ENCODE peak calls at places on chromosome 13, in five cellular contexts. D is transverse colon, U is HCT116, A is spleen, R is breast epithelium. I is an unnamed sample.

GRCh38 chr13:47518530-47518929 is 482.5 kb downstream of the SUCLA2 start:
- DNase-seq in A (no peak), R (no peak), U (no peak), D (no peak), I (no peak)

GRCh38 chr13:21606781-21607180 is 2.8 kb upstream of the MICU2 start:
- DNase-seq in U (no peak), R (no peak), D (no peak), A (no peak), I (no peak)

GRCh38 chr13:67061750-67062149 is 168.4 kb downstream of the PCDH9 start:
- DNase-seq in A (no peak), R (no peak), U (no peak), D (no peak), I (no peak)

GRCh38 chr13:31073859-31074718 is 87.6 kb downstream of the HSPH1 start:
- DNase-seq in U (no peak), D (no peak), R (no peak), A (no peak), I (no peak)

GRCh38 chr13:36665630-36666029 is 8.2 kb upstream of the SERTM1 start:
- DNase-seq in D (no peak), A (no peak), U (no peak), R (no peak), I (no peak)

GRCh38 chr13:106587787-106588186 is 19.9 kb upstream of the ARGLU1 start:
- DNase-seq in R (no peak), A (no peak), U (no peak), D (no peak), I (no peak)

GRCh38 chr13:58955546-58956385 is 1208.0 kb downstream of the DIAPH3 start:
- DNase-seq in R (no peak), U (no peak), D (no peak), A (no peak), I (no peak)

GRCh38 chr13:110448230-110448629 is 113.3 kb downstream of the RAB20 start:
- DNase-seq in R (no peak), U (peak; percentile 43), A (no peak), D (no peak), I (no peak)

GRCh38 chr13:64277097-64277496 is 2861.4 kb upstream of the PCDH20 start:
- DNase-seq in D (no peak), U (no peak), A (no peak), R (no peak), I (no peak)

GRCh38 chr13:49620170-49620621 is 8.1 kb upstream of the ARL11 start:
- DNase-seq in R (no peak), A (peak; percentile 88), D (peak; percentile 33), U (no peak), I (no peak)

GRCh38 chr13:51249767-51250741 is 27.9 kb downstream of the FAM124A start:
- DNase-seq in A (no peak), D (no peak), R (no peak), U (peak; percentile 4), I (no peak)

GRCh38 chr13:44293908-44294735 is 79.5 kb upstream of the SERP2 start:
- DNase-seq in R (no peak), D (no peak), A (no peak), U (no peak), I (no peak)

GRCh38 chr13:51331354-51331861 is 8.1 kb upstream of the SERPINE3 start:
- DNase-seq in U (no peak), D (no peak), A (no peak), R (no peak), I (no peak)

GRCh38 chr13:91169641-91170040 is 177.8 kb upstream of the MIR17HG start:
- DNase-seq in A (no peak), R (no peak), U (no peak), D (no peak), I (no peak)

GRCh38 chr13:77697208-77698103 is at the start of gene SLAIN1:
- DNase-seq in U (no peak), R (peak; percentile 73), D (peak; percentile 80), A (peak; percentile 95), I (peak; percentile 81)

GRCh38 chr13:30551194-30551593 is 66.5 kb upstream of the USPL1 start:
- DNase-seq in U (peak; percentile 26), A (no peak), D (no peak), R (no peak), I (no peak)

DNA sequence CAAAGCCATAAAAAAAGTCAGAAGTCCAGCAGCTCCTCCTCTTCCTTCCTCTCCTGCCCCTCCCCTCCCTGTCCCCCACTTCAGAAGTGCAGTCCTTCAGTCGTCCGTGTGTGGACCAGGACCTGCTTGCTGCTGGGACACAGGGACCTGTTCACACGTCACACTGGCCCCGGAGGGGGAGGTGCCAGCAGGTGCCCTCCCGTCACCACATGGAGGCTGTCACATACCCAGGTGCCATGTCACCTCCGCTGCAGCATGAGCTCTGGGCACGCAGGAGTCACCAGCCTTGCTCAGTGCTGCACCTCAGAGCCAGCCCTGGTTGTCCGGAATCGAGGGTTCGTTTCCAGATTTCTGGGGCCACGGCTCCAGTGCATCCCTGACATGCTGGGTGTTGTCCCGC is 3.9 kb upstream of the MCF2L start:
- DNase-seq in U (no peak), R (peak; percentile 45), D (peak; percentile 8), A (peak; percentile 70), I (peak; percentile 75)
- TF ChIP-seq POLR2A in U (no peak), R (no peak), D (no peak), A (no peak), I (no peak)

GRCh38 chr13:73220966-73221720 is 162.3 kb downstream of the KLF5 start:
- DNase-seq in D (peak; percentile 39), R (no peak), A (no peak), U (no peak), I (no peak)

GRCh38 chr13:73223372-73223781 is 164.6 kb downstream of the KLF5 start:
- DNase-seq in U (no peak), D (no peak), R (no peak), A (no peak), I (no peak)

GRCh38 chr13:73225983-73226382 is 167.2 kb downstream of the KLF5 start:
- DNase-seq in R (no peak), U (no peak), A (no peak), D (no peak), I (no peak)

GRCh38 chr13:73224708-73225107 is 165.9 kb downstream of the KLF5 start:
- DNase-seq in D (no peak), R (no peak), A (no peak), U (no peak), I (no peak)

GRCh38 chr13:73222627-73223026 is 163.8 kb downstream of the KLF5 start:
- DNase-seq in D (no peak), U (no peak), R (no peak), A (no peak), I (no peak)
- TF ChIP-seq POLR2AphosphoS5 in D (no peak), U (no peak), R (no peak), A (no peak), I (no peak)

GRCh38 chr13:18995259-18995873 is 186.3 kb downstream of the TUBA3C start:
- DNase-seq in U (no peak), D (no peak), R (no peak), A (no peak), I (no peak)
- H3K9me3 ChIP-seq in U (peaks cover 21% of the 10 kb centered on the region), D (peaks cover 3% of the 10 kb centered on the region), R (peaks cover 41% of the 10 kb centered on the region), A (peaks cover 6% of the 10 kb centered on the region), I (no peaks in the 10 kb centered on the region)

GRCh38 chr13:41981961-41982723 is 21.2 kb upstream of the VWA8 start:
- DNase-seq in R (no peak), A (no peak), U (no peak), D (no peak), I (no peak)
- TF ChIP-seq POLR2A in R (no peak), A (no peak), U (no peak), D (no peak), I (no peak)

GRCh38 chr13:24271611-24272451 is 37.5 kb upstream of the C1QTNF9 start:
- DNase-seq in D (peak; percentile 72), R (no peak), U (no peak), A (peak; percentile 93), I (no peak)

GRCh38 chr13:24269803-24270202 is 39.6 kb upstream of the C1QTNF9 start:
- DNase-seq in R (no peak), D (no peak), A (no peak), U (no peak), I (no peak)

GRCh38 chr13:24272452-24273161 is 36.8 kb upstream of the C1QTNF9 start:
- DNase-seq in U (no peak), A (peak; percentile 84), R (no peak), D (no peak), I (no peak)

GRCh38 chr13:24271231-24271610 is 38.2 kb upstream of the C1QTNF9 start:
- DNase-seq in A (no peak), U (no peak), D (no peak), R (no peak), I (no peak)

DNA sequence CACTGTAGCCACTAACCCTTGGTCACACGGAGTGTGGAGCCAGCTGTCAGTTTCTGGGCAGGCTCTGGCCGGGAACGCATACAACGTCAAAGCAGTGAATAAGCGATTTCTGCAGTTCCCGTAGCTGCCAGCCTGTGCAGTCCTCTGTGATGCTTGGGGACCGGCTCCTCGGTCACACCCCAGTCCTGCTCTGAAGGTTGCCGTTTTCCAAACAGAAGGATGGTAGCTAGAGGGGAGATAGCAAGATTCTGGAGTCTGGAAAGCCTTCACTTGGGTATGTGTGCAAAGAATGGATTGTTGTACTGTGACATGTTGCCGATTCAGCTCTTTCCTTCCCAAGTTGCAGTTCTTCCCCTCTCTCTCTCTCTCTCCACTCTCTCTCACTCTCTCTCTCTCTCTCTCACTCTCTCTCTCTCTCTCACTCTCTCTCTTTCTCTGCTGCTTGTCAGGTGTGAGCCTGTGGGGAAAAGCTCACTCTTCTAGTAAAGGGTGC is 38.7 kb upstream of the C1QTNF9 start:
- DNase-seq in R (no peak), U (no peak), D (peak; percentile 62), A (peak; percentile 93), I (no peak)
- TF ChIP-seq POLR2AphosphoS5 in R (no peak), U (no peak), D (peak; percentile 64), A (peak; percentile 93), I (no peak)

GRCh38 chr13:109226631-109227030 is 559.8 kb downstream of the IRS2 start:
- DNase-seq in A (no peak), D (no peak), R (no peak), U (no peak), I (no peak)

GRCh38 chr13:109228211-109228610 is 558.2 kb downstream of the IRS2 start:
- DNase-seq in R (no peak), D (no peak), U (no peak), A (no peak), I (no peak)

GRCh38 chr13:109231853-109232252 is 554.5 kb downstream of the IRS2 start:
- DNase-seq in R (no peak), A (no peak), D (no peak), U (no peak), I (no peak)

GRCh38 chr13:109224033-109224432 is 562.4 kb downstream of the IRS2 start:
- DNase-seq in A (no peak), U (no peak), R (no peak), D (no peak), I (no peak)

DNA sequence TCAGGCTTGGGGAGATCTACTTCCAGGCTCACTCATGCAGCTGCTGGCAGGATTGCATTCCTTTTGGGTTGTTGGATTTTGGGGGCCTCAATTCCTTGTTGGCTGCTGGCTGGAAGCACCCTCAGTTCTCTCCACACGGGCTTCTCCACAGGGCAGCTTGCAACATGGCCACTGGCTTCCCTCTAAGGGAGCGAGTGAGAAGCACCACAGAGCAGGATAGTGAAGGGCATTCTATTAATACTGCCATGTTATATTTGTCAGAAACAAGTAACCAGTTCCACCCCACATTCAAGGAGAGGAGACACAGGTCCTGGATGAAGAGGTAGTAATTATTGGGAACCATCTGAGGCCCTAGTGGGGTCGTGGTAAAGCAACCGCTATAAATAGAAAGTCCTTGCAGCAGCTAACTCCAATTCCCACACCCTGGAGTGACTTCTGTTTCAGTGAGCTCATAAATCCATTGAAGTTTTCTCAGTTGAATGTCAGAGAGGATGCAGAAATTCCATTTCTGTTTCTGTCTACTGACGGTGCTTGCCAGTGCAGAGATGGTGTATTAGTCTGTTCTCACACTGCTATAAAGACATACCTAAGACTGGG is 558.9 kb downstream of the IRS2 start:
- DNase-seq in U (no peak), R (no peak), D (no peak), A (no peak), I (no peak)
- H3K9me3 ChIP-seq in U (no peaks in the 10 kb centered on the region), R (peaks cover 15% of the 10 kb centered on the region), D (no peaks in the 10 kb centered on the region), A (peaks cover 4% of the 10 kb centered on the region), I (peaks cover 11% of the 10 kb centered on the region)

I was measured in suprapubic skin.